ENCODE peak calls at places on chromosome 10, in five cellular contexts. K, D, W, T and I are unnamed samples.

GRCh38 chr10:119455609-119456434 is 86.7 kb downstream of the RGS10 start:
- DNase-seq in K (no peak), T (no peak), W (no peak), D (no peak), I (no peak)

GRCh38 chr10:79446451-79447020 is 1.1 kb upstream of the ZCCHC24 start:
- DNase-seq in D (peak), W (no peak), K (peak), T (no peak), I (peak)

GRCh38 chr10:21516270-21517131 is 9.0 kb downstream of the SKIDA1 start:
- DNase-seq in D (peak), K (peak), T (no peak), W (peak), I (no peak)

GRCh38 chr10:75379234-75379724 is 22.3 kb downstream of the ZNF503 start:
- DNase-seq in W (no peak), K (no peak), D (no peak), T (no peak), I (no peak)

GRCh38 chr10:112912441-112912911 is 37.6 kb upstream of the TCF7L2 start:
- DNase-seq in T (no peak), D (no peak), K (no peak), W (no peak), I (no peak)

GRCh38 chr10:130022071-130022470 is 58.0 kb upstream of the EBF3 start:
- DNase-seq in T (no peak), K (no peak), W (no peak), D (no peak), I (no peak)

GRCh38 chr10:86254526-86255174 is 111.9 kb downstream of the GRID1 start:
- DNase-seq in T (no peak), W (no peak), K (no peak), D (no peak), I (no peak)

GRCh38 chr10:98425511-98426352 is 10.8 kb upstream of the PYROXD2 start:
- DNase-seq in D (peak), W (peak), T (no peak), K (peak), I (peak)

GRCh38 chr10:101967713-101968112 is 88.3 kb downstream of the ARMH3 start:
- DNase-seq in D (no peak), K (no peak), W (no peak), T (no peak), I (no peak)

GRCh38 chr10:13706604-13707003 is 119.8 kb downstream of the PRPF18 start:
- DNase-seq in D (no peak), W (no peak), K (no peak), T (no peak), I (no peak)

GRCh38 chr10:34017281-34017680 is 682.8 kb upstream of the NRP1 start:
- DNase-seq in T (no peak), W (no peak), K (no peak), D (no peak), I (no peak)

GRCh38 chr10:118904284-118904683 is 125.2 kb upstream of the NANOS1 start:
- DNase-seq in W (no peak), T (no peak), D (no peak), K (no peak), I (no peak)

GRCh38 chr10:121154846-121155245 is 303.7 kb downstream of the WDR11 start:
- DNase-seq in T (peak), W (no peak), K (no peak), D (no peak), I (no peak)

GRCh38 chr10:27720529-27720928 is 25.1 kb downstream of the MKX start:
- DNase-seq in T (no peak), K (no peak), W (no peak), D (no peak), I (no peak)

GRCh38 chr10:99917963-99918825 is 91.6 kb downstream of the DNMBP start:
- DNase-seq in D (peak), K (no peak), T (no peak), W (no peak), I (no peak)

GRCh38 chr10:21069929-21070363 is 172.8 kb upstream of the NEBL start:
- DNase-seq in D (no peak), W (no peak), T (no peak), K (no peak), I (no peak)

GRCh38 chr10:52672880-52673279 is 99.7 kb downstream of the MBL2 start:
- DNase-seq in K (no peak), T (no peak), D (no peak), W (no peak), I (no peak)

GRCh38 chr10:47252093-47252780 is 47.8 kb upstream of the GDF10 start:
- DNase-seq in D (no peak), T (no peak), W (no peak), K (no peak), I (peak)